ENCODE peak calls at places on chromosomes 7 and 10, in seven cellular contexts. N is activated CD4-positive, CD25-positive, alpha-beta regulatory T cell treated with anti-CD3 and anti-CD28 coated beads, Interleukin-2, amount 50 U/mL, for 72 hours; D is esophagus squamous epithelium; K is NCI-H345; R is AG09319; T is HAP-1; Q is GM19239. M is an unnamed sample.
A peak's percentile ranks its signal among the peaks of the same experiment; 100 is the strongest.

GRCh38 chr10:123301077-123301875 is 147.1 kb downstream of the BUB3 start:
- DNase-seq in T (no peak), R (no peak), D (no peak), K (no peak), Q (no peak), N (no peak), M (no peak)

GRCh38 chr10:77080361-77081027 is 557.1 kb downstream of the KCNMA1 start:
- DNase-seq in Q (no peak), D (no peak), K (no peak), T (no peak), R (no peak), N (no peak), M (no peak)

GRCh38 chr10:45379891-45380540 is 6.0 kb downstream of the ALOX5 start:
- DNase-seq in Q (no peak), T (no peak), R (no peak), K (no peak), D (no peak), N (no peak), M (no peak)

GRCh38 chr10:78972160-78972946 is 96.4 kb upstream of the ZMIZ1 start:
- DNase-seq in T (no peak), D (no peak), N (no peak), R (peak; percentile 37), K (no peak), Q (no peak), M (no peak)

GRCh38 chr10:112653215-112653614 is 206.2 kb downstream of the VTI1A start:
- DNase-seq in N (no peak), R (no peak), K (no peak), T (no peak), Q (no peak), D (no peak), M (no peak)

GRCh38 chr10:122475130-122475529 is 13.8 kb downstream of the HTRA1 start:
- DNase-seq in D (no peak), N (no peak), Q (no peak), K (no peak), R (no peak), T (no peak), M (no peak)

GRCh38 chr10:12628964-12629766 is 279.8 kb downstream of the CAMK1D start:
- DNase-seq in D (no peak), T (peak; percentile 97), Q (no peak), K (peak; percentile 67), R (no peak), N (no peak), M (no peak)

GRCh38 chr7:29606830-29607229 is 43.2 kb downstream of the PRR15 start:
- DNase-seq in T (no peak), N (no peak), K (no peak), R (no peak), D (no peak), Q (no peak), M (no peak)

GRCh38 chr7:134660961-134661376 is 14.3 kb downstream of the BPGM start:
- DNase-seq in K (no peak), Q (no peak), T (no peak), D (no peak), N (no peak), R (peak; percentile 35), M (no peak)

M was measured in GM20000.